ENCODE peak calls at places on chromosomes 1 and 21, in nine cellular contexts. One of them, this sample, is unnamed.

GRCh38 chr1:91651671-91652071 is 151.0 kb downstream of the CDC7 start:
- DNase-seq in GM23338: no peak
- DNase-seq in GM23248: peak
- DNase-seq in OCI-LY7: no peak
- DNase-seq in neural progenitor cell: no peak
- DNase-seq in PC-3: peak
- DNase-seq in hepatocyte: peak
- DNase-seq in MM.1S: no peak
- DNase-seq in HCT116: no peak
- DNase-seq in this sample: no peak

GRCh38 chr1:224377676-224378006 is 21.0 kb downstream of the CNIH4 start:
- DNase-seq in GM23338: no peak
- DNase-seq in GM23248: peak
- DNase-seq in OCI-LY7: no peak
- DNase-seq in neural progenitor cell: no peak
- DNase-seq in PC-3: peak
- DNase-seq in hepatocyte: peak
- DNase-seq in MM.1S: peak
- DNase-seq in HCT116: no peak
- DNase-seq in this sample: no peak

GRCh38 chr1:6166221-6166620 is 13.9 kb downstream of the CHD5 start:
- DNase-seq in GM23338: no peak
- DNase-seq in GM23248: no peak
- DNase-seq in OCI-LY7: no peak
- DNase-seq in neural progenitor cell: no peak
- DNase-seq in PC-3: no peak
- DNase-seq in hepatocyte: no peak
- DNase-seq in MM.1S: no peak
- DNase-seq in HCT116: no peak
- DNase-seq in this sample: no peak

GRCh38 chr1:1356166-1356795 is 2.1 kb downstream of the MXRA8 start:
- DNase-seq in GM23338: no peak
- DNase-seq in GM23248: no peak
- DNase-seq in OCI-LY7: no peak
- DNase-seq in neural progenitor cell: no peak
- DNase-seq in PC-3: no peak
- DNase-seq in hepatocyte: no peak
- DNase-seq in MM.1S: no peak
- DNase-seq in HCT116: no peak
- DNase-seq in this sample: no peak

GRCh38 chr1:219067350-219067712 is 106.3 kb upstream of the LYPLAL1 start:
- DNase-seq in GM23338: no peak
- DNase-seq in GM23248: no peak
- DNase-seq in OCI-LY7: no peak
- DNase-seq in neural progenitor cell: no peak
- DNase-seq in PC-3: no peak
- DNase-seq in hepatocyte: no peak
- DNase-seq in MM.1S: no peak
- DNase-seq in HCT116: no peak
- DNase-seq in this sample: no peak

GRCh38 chr1:36206323-36206858 is 17.9 kb upstream of the THRAP3 start:
- DNase-seq in GM23338: no peak
- DNase-seq in GM23248: no peak
- DNase-seq in OCI-LY7: no peak
- DNase-seq in neural progenitor cell: no peak
- DNase-seq in PC-3: no peak
- DNase-seq in hepatocyte: no peak
- DNase-seq in MM.1S: no peak
- DNase-seq in HCT116: no peak
- DNase-seq in this sample: no peak

GRCh38 chr1:116326486-116326885 is 46.6 kb upstream of the ATP1A1 start:
- DNase-seq in GM23338: no peak
- DNase-seq in GM23248: no peak
- DNase-seq in OCI-LY7: no peak
- DNase-seq in neural progenitor cell: no peak
- DNase-seq in PC-3: no peak
- DNase-seq in hepatocyte: no peak
- DNase-seq in MM.1S: no peak
- DNase-seq in HCT116: no peak
- DNase-seq in this sample: no peak

GRCh38 chr21:42924433-42924751 is 1.0 kb downstream of the ERVH48-1 start:
- DNase-seq in GM23338: no peak
- DNase-seq in GM23248: no peak
- DNase-seq in OCI-LY7: no peak
- DNase-seq in neural progenitor cell: no peak
- DNase-seq in PC-3: no peak
- DNase-seq in hepatocyte: no peak
- DNase-seq in MM.1S: no peak
- DNase-seq in HCT116: no peak
- DNase-seq in this sample: no peak

GRCh38 chr1:7421471-7422075 is 349.5 kb upstream of the VAMP3 start:
- DNase-seq in GM23338: no peak
- DNase-seq in GM23248: no peak
- DNase-seq in OCI-LY7: no peak
- DNase-seq in neural progenitor cell: no peak
- DNase-seq in PC-3: no peak
- DNase-seq in hepatocyte: no peak
- DNase-seq in MM.1S: no peak
- DNase-seq in HCT116: no peak
- DNase-seq in this sample: peak

GRCh38 chr1:93137604-93138292 is 42.5 kb downstream of the TMED5 start:
- DNase-seq in GM23338: no peak
- DNase-seq in GM23248: no peak
- DNase-seq in OCI-LY7: no peak
- DNase-seq in neural progenitor cell: no peak
- DNase-seq in PC-3: peak
- DNase-seq in hepatocyte: no peak
- DNase-seq in MM.1S: no peak
- DNase-seq in HCT116: no peak
- DNase-seq in this sample: no peak

GRCh38 chr1:15757016-15757543 is 1.5 kb upstream of the FBLIM1 start:
- DNase-seq in GM23338: no peak
- DNase-seq in GM23248: no peak
- DNase-seq in OCI-LY7: no peak
- DNase-seq in neural progenitor cell: no peak
- DNase-seq in PC-3: no peak
- DNase-seq in hepatocyte: no peak
- DNase-seq in MM.1S: no peak
- DNase-seq in HCT116: no peak
- DNase-seq in this sample: no peak

GRCh38 chr1:241918879-241919278 is 38.7 kb upstream of the BECN2 start:
- DNase-seq in GM23338: no peak
- DNase-seq in GM23248: peak
- DNase-seq in OCI-LY7: no peak
- DNase-seq in neural progenitor cell: peak
- DNase-seq in PC-3: peak
- DNase-seq in hepatocyte: peak
- DNase-seq in MM.1S: no peak
- DNase-seq in HCT116: no peak
- DNase-seq in this sample: no peak

GRCh38 chr1:10759413-10760200 is 36.8 kb downstream of the CASZ1 start:
- DNase-seq in GM23338: no peak
- DNase-seq in GM23248: no peak
- DNase-seq in OCI-LY7: no peak
- DNase-seq in neural progenitor cell: no peak
- DNase-seq in PC-3: peak
- DNase-seq in hepatocyte: peak
- DNase-seq in MM.1S: no peak
- DNase-seq in HCT116: no peak
- DNase-seq in this sample: no peak

GRCh38 chr1:10457910-10458309 is 8.1 kb downstream of the CORT start:
- DNase-seq in GM23338: no peak
- DNase-seq in GM23248: no peak
- DNase-seq in OCI-LY7: no peak
- DNase-seq in neural progenitor cell: no peak
- DNase-seq in PC-3: no peak
- DNase-seq in hepatocyte: no peak
- DNase-seq in MM.1S: no peak
- DNase-seq in HCT116: no peak
- DNase-seq in this sample: no peak

GRCh38 chr1:151958959-151959358 is 34.7 kb downstream of the S100A10 start:
- DNase-seq in GM23338: no peak
- DNase-seq in GM23248: no peak
- DNase-seq in OCI-LY7: no peak
- DNase-seq in neural progenitor cell: no peak
- DNase-seq in PC-3: no peak
- DNase-seq in hepatocyte: no peak
- DNase-seq in MM.1S: no peak
- DNase-seq in HCT116: no peak
- DNase-seq in this sample: no peak

GRCh38 chr1:24828887-24829192 is 83.6 kb downstream of the CLIC4 start:
- DNase-seq in GM23338: peak
- DNase-seq in GM23248: no peak
- DNase-seq in OCI-LY7: no peak
- DNase-seq in neural progenitor cell: no peak
- DNase-seq in PC-3: no peak
- DNase-seq in hepatocyte: no peak
- DNase-seq in MM.1S: no peak
- DNase-seq in HCT116: no peak
- DNase-seq in this sample: peak
- TF ChIP-seq EZH2phosphoT487 in GM23338: no peak
- TF ChIP-seq EZH2phosphoT487 in GM23248: no peak
- TF ChIP-seq EZH2phosphoT487 in OCI-LY7: no peak
- TF ChIP-seq EZH2phosphoT487 in neural progenitor cell: no peak
- TF ChIP-seq EZH2phosphoT487 in PC-3: no peak
- TF ChIP-seq EZH2phosphoT487 in hepatocyte: no peak
- TF ChIP-seq EZH2phosphoT487 in MM.1S: no peak
- TF ChIP-seq EZH2phosphoT487 in HCT116: no peak
- TF ChIP-seq EZH2phosphoT487 in this sample: no peak

DNA sequence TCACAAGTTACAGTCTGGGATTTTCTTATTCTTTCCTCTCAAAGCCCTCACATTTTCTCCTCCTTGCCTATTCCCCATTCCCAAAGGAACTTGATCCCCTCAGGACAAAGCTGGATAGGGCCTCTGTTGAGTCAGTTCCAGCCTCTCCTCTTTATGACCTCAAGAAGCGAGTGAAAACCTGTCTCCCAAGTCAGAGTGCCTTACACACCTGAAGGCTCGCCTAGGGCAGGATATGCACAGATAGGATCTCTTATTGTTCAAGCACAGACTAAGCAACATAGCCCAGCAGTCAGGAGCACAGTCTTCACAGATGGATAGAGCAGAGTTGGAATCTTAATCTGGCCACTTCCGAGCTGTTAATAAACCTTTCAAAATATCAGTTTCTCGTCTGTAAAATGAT is 60.8 kb upstream of the PRRC2C start:
- DNase-seq in GM23338: no peak
- DNase-seq in GM23248: no peak
- DNase-seq in OCI-LY7: no peak
- DNase-seq in neural progenitor cell: no peak
- DNase-seq in PC-3: peak
- DNase-seq in hepatocyte: no peak
- DNase-seq in MM.1S: no peak
- DNase-seq in HCT116: no peak
- DNase-seq in this sample: no peak
- TF ChIP-seq EZH2phosphoT487 in GM23338: no peak
- TF ChIP-seq EZH2phosphoT487 in GM23248: no peak
- TF ChIP-seq EZH2phosphoT487 in OCI-LY7: no peak
- TF ChIP-seq EZH2phosphoT487 in neural progenitor cell: no peak
- TF ChIP-seq EZH2phosphoT487 in PC-3: no peak
- TF ChIP-seq EZH2phosphoT487 in hepatocyte: no peak
- TF ChIP-seq EZH2phosphoT487 in MM.1S: no peak
- TF ChIP-seq EZH2phosphoT487 in HCT116: no peak
- TF ChIP-seq EZH2phosphoT487 in this sample: no peak

DNA sequence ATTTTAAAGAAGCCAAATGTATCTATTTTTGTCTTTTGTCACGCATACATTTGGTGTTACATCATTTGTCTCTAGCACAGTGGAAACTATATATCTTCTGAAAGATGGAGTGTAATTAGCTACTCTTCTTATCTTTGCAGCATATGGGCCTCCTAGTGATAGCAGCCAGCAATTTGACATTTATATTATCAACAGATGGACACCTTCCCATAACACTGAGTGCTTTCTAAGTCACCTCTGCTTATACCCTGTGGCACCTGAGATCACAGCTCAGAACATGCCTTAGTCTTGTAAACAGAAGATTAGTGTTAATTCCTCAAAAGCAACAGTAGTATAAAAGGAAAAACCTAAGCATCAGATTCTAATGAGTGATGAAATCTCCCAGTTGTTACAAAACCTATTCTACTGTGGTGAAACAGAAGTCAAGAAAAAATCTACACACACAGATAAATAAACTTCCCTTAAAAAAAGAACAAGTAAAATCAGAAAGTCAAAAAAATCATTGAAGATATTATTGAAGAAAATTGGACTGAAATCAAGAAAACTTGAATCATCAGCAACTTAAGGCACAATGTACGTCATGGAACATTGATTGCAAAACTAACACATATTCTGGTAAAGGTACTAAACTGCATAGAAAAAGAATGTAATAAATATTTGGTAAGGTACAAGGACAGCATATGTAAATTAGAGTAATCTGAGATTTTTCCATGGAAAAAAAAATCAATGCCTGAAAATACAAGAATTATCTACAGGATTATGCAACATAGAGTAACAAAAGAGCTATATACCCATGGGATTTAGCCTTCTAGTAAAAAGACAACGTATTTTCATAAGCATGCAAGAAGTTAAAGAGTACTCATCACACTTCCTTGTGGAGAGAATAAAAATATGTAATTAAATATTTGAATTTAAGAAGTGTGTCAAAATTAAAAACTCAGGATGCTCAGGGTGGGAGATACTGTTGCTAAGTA is 61.7 kb downstream of the KCNT2 start:
- DNase-seq in GM23338: no peak
- DNase-seq in GM23248: peak
- DNase-seq in OCI-LY7: no peak
- DNase-seq in neural progenitor cell: no peak
- DNase-seq in PC-3: no peak
- DNase-seq in hepatocyte: no peak
- DNase-seq in MM.1S: no peak
- DNase-seq in HCT116: no peak
- DNase-seq in this sample: no peak
- TF ChIP-seq EZH2phosphoT487 in GM23338: no peak
- TF ChIP-seq EZH2phosphoT487 in GM23248: no peak
- TF ChIP-seq EZH2phosphoT487 in OCI-LY7: no peak
- TF ChIP-seq EZH2phosphoT487 in neural progenitor cell: no peak
- TF ChIP-seq EZH2phosphoT487 in PC-3: no peak
- TF ChIP-seq EZH2phosphoT487 in hepatocyte: no peak
- TF ChIP-seq EZH2phosphoT487 in MM.1S: no peak
- TF ChIP-seq EZH2phosphoT487 in HCT116: no peak
- TF ChIP-seq EZH2phosphoT487 in this sample: no peak

DNA sequence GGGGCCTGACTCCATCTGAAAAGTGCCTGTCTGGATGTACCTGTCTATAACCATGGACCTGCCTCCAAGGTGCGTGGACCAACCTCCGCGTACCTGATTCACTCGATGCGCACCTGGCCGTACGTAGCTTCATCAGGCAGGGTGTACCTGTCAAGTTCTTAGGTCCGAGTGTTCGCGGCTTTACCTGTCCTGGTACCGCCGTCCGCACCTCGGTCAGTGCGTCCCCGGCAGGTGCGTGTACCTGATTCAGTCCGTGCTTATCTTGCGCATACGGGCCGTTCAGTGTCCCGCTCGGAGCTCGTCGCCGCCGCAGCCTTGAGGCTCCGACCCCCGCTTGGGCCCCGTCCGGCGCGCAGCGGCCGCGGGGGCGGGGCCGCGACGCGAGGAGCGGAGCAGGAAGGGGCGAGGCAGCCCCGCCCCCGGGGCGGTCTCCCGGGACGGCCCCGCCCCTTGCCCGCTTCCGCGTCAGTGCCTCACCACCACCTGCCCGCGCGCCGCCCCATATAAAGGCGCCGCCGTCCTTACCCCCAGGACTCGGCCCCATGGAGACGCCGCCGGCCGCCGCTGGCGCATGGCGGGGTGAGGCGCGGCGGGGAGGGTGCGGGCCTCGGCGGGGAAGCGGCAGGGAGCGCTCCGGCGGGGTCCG is at the start of gene ZC3H12A:
- DNase-seq in GM23338: peak
- DNase-seq in GM23248: peak
- DNase-seq in OCI-LY7: peak
- DNase-seq in neural progenitor cell: peak
- DNase-seq in PC-3: peak
- DNase-seq in hepatocyte: peak
- DNase-seq in MM.1S: peak
- DNase-seq in HCT116: peak
- DNase-seq in this sample: peak
- TF ChIP-seq EZH2phosphoT487 in GM23338: no peak
- TF ChIP-seq EZH2phosphoT487 in GM23248: no peak
- TF ChIP-seq EZH2phosphoT487 in OCI-LY7: no peak
- TF ChIP-seq EZH2phosphoT487 in neural progenitor cell: peak
- TF ChIP-seq EZH2phosphoT487 in PC-3: no peak
- TF ChIP-seq EZH2phosphoT487 in hepatocyte: no peak
- TF ChIP-seq EZH2phosphoT487 in MM.1S: no peak
- TF ChIP-seq EZH2phosphoT487 in HCT116: no peak
- TF ChIP-seq EZH2phosphoT487 in this sample: no peak

This sample was measured in SK-N-SH.